ENCODE peak calls at places on chromosome 21, in ten cellular contexts. I, J, F, V, W, G, D, O, L and H are unnamed samples.

GRCh38 chr21:15139881-15140280 is 75.1 kb upstream of the NRIP1 start:
- DNase-seq in I (no peak), J (no peak), F (no peak), V (no peak), W (no peak), G (no peak), D (no peak), O (no peak), L (no peak), H (no peak)

GRCh38 chr21:14673649-14674048 is 127.5 kb upstream of the SAMSN1 start:
- DNase-seq in I (no peak), J (no peak), F (no peak), V (no peak), W (no peak), G (no peak), D (no peak), O (no peak), L (no peak), H (no peak)

GRCh38 chr21:45318556-45319341 is 31.1 kb upstream of the POFUT2 start:
- DNase-seq in I (peak; percentile 84), J (no peak), F (no peak), V (no peak), W (no peak), G (no peak), D (no peak), O (no peak), L (no peak), H (no peak)

GRCh38 chr21:20301395-20301794 is 696.8 kb upstream of the NCAM2 start:
- DNase-seq in I (no peak), J (no peak), F (no peak), V (no peak), W (no peak), G (no peak), D (no peak), O (no peak), L (no peak), H (no peak)

GRCh38 chr21:28763809-28764418 is 228.8 kb downstream of the LTN1 start:
- DNase-seq in I (no peak), J (no peak), F (no peak), V (no peak), W (no peak), G (no peak), D (no peak), O (no peak), L (no peak), H (no peak)

GRCh38 chr21:29376556-29376955 is 77.8 kb downstream of the BACH1 start:
- DNase-seq in I (peak; percentile 50), J (peak; percentile 66), F (no peak), V (peak; percentile 13), W (peak; percentile 74), G (peak; percentile 32), D (peak; percentile 47), O (no peak), L (peak; percentile 17), H (peak; percentile 13)

GRCh38 chr21:43585924-43586411 is 73.3 kb downstream of the HSF2BP start:
- DNase-seq in I (peak; percentile 100), J (no peak), F (no peak), V (no peak), W (no peak), G (peak; percentile 99), D (peak; percentile 89), O (no peak), L (peak; percentile 49), H (no peak)

GRCh38 chr21:30710499-30710898 is 8.1 kb downstream of the KRTAP21-3 start:
- DNase-seq in I (no peak), J (no peak), F (no peak), V (no peak), W (no peak), G (peak; percentile 86), D (no peak), O (no peak), L (no peak), H (no peak)

GRCh38 chr21:31132574-31133242 is 94.4 kb upstream of the KRTAP19-8 start:
- DNase-seq in I (no peak), J (peak; percentile 17), F (no peak), V (peak; percentile 46), W (peak; percentile 46), G (no peak), D (peak; percentile 27), O (no peak), L (no peak), H (peak; percentile 6)